ENCODE peak calls at places on chromosomes 16 and 17, in six cellular contexts. A is CD8-positive, alpha-beta T cell; E is Peyer's patch; U is left ventricle myocardium inferior; D is endodermal cell; X is uterus. V is an unnamed sample. For H3K4me1, the result is how much of the 10 kb centered on the place peaks cover.

GRCh38 chr17:5131146-5131715 is 15.4 kb downstream of the USP6 start:
- DNase-seq in U (no peak), X (no peak), E (no peak), A (no peak), D (no peak), V (no peak)

GRCh38 chr16:89261691-89262563 is 44.4 kb downstream of the ZNF778 start:
- DNase-seq in D (no peak), E (no peak), U (no peak), X (no peak), A (no peak), V (no peak)

GRCh38 chr17:45351831-45352230 is 35.0 kb upstream of the MAP3K14 start:
- DNase-seq in D (no peak), E (no peak), X (no peak), U (no peak), A (no peak), V (no peak)

GRCh38 chr17:82231312-82231561 is 2.4 kb downstream of the SLC16A3 start:
- DNase-seq in D (no peak), A (no peak), X (no peak), U (no peak), E (peak), V (no peak)

GRCh38 chr16:69329369-69330285 is 761 bp downstream of the PDF start:
- DNase-seq in U (no peak), D (peak), A (peak), E (no peak), X (no peak), V (peak)

GRCh38 chr17:47987240-47987835 is 16.4 kb downstream of the CDK5RAP3 start:
- DNase-seq in D (peak), A (no peak), X (no peak), E (no peak), U (no peak), V (no peak)

GRCh38 chr17:48603959-48604769 is 622 bp downstream of the HOXB6 start:
- DNase-seq in U (no peak), E (peak), X (no peak), A (no peak), D (peak), V (no peak)

GRCh38 chr16:56277040-56277439 is 85.8 kb downstream of the GNAO1 start:
- DNase-seq in A (no peak), U (no peak), D (peak), X (no peak), E (no peak), V (peak)

GRCh38 chr17:69609495-69610315 is 195.2 kb downstream of the MAP2K6 start:
- DNase-seq in X (no peak), A (no peak), U (no peak), E (no peak), D (peak), V (no peak)

GRCh38 chr17:63993368-63993990 is 4.7 kb upstream of the PRR29 start:
- DNase-seq in D (peak), U (peak), X (no peak), E (peak), A (peak), V (no peak)

GRCh38 chr17:30975042-30975820 is 4.4 kb downstream of the RNF135 start:
- DNase-seq in U (no peak), A (no peak), D (peak), X (no peak), E (no peak), V (no peak)

GRCh38 chr17:80760501-80760900 is 215.9 kb downstream of the RPTOR start:
- DNase-seq in E (no peak), U (no peak), D (peak), A (no peak), X (no peak), V (no peak)

GRCh38 chr17:72120878-72121163 is at the start of gene SOX9:
- DNase-seq in D (peak), E (peak), U (peak), A (no peak), X (no peak), V (peak)

GRCh38 chr16:21162661-21163151 is 4.2 kb downstream of the LDAF1 start:
- DNase-seq in A (no peak), U (peak), E (no peak), D (no peak), X (peak), V (no peak)

GRCh38 chr17:40068129-40068581 is 5.4 kb downstream of the THRA start:
- DNase-seq in U (no peak), X (no peak), D (peak), E (no peak), A (no peak), V (no peak)

GRCh38 chr16:969508-970378 is 1.0 kb downstream of the LMF1 start:
- DNase-seq in U (peak), D (no peak), A (no peak), E (no peak), X (no peak), V (peak)

GRCh38 chr16:51636913-51637743 is 486.1 kb upstream of the SALL1 start:
- DNase-seq in U (no peak), X (no peak), D (peak), A (no peak), E (no peak), V (no peak)

GRCh38 chr16:84438971-84439696 is 65.3 kb downstream of the MEAK7 start:
- DNase-seq in U (no peak), A (no peak), D (no peak), X (no peak), E (peak), V (no peak)

GRCh38 chr17:49846938-49847712 is 744 bp downstream of the TAC4 start:
- DNase-seq in E (no peak), X (no peak), A (no peak), U (no peak), D (peak), V (peak)

GRCh38 chr17:81556175-81556691 is 4.1 kb upstream of the FAAP100 start:
- DNase-seq in X (no peak), U (no peak), D (no peak), E (peak), A (no peak), V (no peak)

GRCh38 chr17:40247926-40248495 is 28.9 kb downstream of the WIPF2 start:
- DNase-seq in E (no peak), A (no peak), X (peak), U (no peak), D (no peak), V (peak)

GRCh38 chr16:28492511-28492910 is 637 bp upstream of the CLN3 start:
- DNase-seq in U (no peak), X (no peak), A (no peak), D (no peak), E (no peak), V (no peak)
- H3K4me1 ChIP-seq in U (under half), X (under half), A (under half), D (under half), E (under half), V (under half)

GRCh38 chr17:7931709-7932482 is at the start of the genes CNTROB and TRAPPC1:
- DNase-seq in A (peak), X (peak), U (peak), E (peak), D (peak), V (peak)
- H3K4me1 ChIP-seq in A (under half), X (under half), U (under half), E (under half), D (under half), V (under half)

GRCh38 chr17:37284198-37284597 is 91.6 kb upstream of the C17orf78 start:
- DNase-seq in E (no peak), X (no peak), D (no peak), A (no peak), U (no peak), V (no peak)
- H3K4me1 ChIP-seq in E (under half), X (under half), D (under half), A (under half), U (under half), V (under half)

GRCh38 chr17:58348038-58348437 is 4.0 kb downstream of the SUPT4H1 start:
- DNase-seq in A (no peak), D (no peak), E (no peak), X (no peak), U (no peak), V (no peak)
- H3K4me1 ChIP-seq in A (half or more), D (under half), E (under half), X (under half), U (under half), V (under half)